ENCODE peak calls at places on chromosome 11, in seven cellular contexts. One of them, this sample, is unnamed.
A peak's percentile ranks its signal among the peaks of the same experiment; 100 is the strongest.

GRCh38 chr11:101618691-101619090 is 34.9 kb upstream of the TRPC6 start:
- DNase-seq in adrenal gland: no peak
- DNase-seq in AG09319: peak; percentile 2
- DNase-seq in uterus: no peak
- DNase-seq in HFFc6: no peak
- DNase-seq in tibial nerve: no peak
- DNase-seq in NB4: no peak
- DNase-seq in this sample: no peak

GRCh38 chr11:17979770-17980371 is 33.0 kb downstream of the SERGEF start:
- DNase-seq in adrenal gland: no peak
- DNase-seq in tibial nerve: peak; percentile 42
- DNase-seq in NB4: peak; percentile 44
- DNase-seq in HFFc6: no peak
- DNase-seq in AG09319: no peak
- DNase-seq in uterus: no peak
- DNase-seq in this sample: no peak

GRCh38 chr11:122803716-122804115 is 34.6 kb upstream of the CRTAM start:
- DNase-seq in NB4: no peak
- DNase-seq in AG09319: no peak
- DNase-seq in tibial nerve: no peak
- DNase-seq in adrenal gland: no peak
- DNase-seq in uterus: no peak
- DNase-seq in HFFc6: no peak
- DNase-seq in this sample: no peak

GRCh38 chr11:11075515-11076171 is 217.8 kb upstream of the ZBED5 start:
- DNase-seq in tibial nerve: no peak
- DNase-seq in AG09319: no peak
- DNase-seq in adrenal gland: no peak
- DNase-seq in NB4: no peak
- DNase-seq in HFFc6: no peak
- DNase-seq in uterus: no peak
- DNase-seq in this sample: no peak

GRCh38 chr11:113949891-113950290 is 25.0 kb upstream of the HTR3A start:
- DNase-seq in AG09319: no peak
- DNase-seq in HFFc6: no peak
- DNase-seq in adrenal gland: no peak
- DNase-seq in tibial nerve: no peak
- DNase-seq in NB4: no peak
- DNase-seq in uterus: no peak
- DNase-seq in this sample: no peak

GRCh38 chr11:88631497-88631896 is 294.0 kb upstream of the CTSC start:
- DNase-seq in uterus: no peak
- DNase-seq in NB4: no peak
- DNase-seq in tibial nerve: no peak
- DNase-seq in adrenal gland: no peak
- DNase-seq in AG09319: no peak
- DNase-seq in HFFc6: no peak
- DNase-seq in this sample: no peak

GRCh38 chr11:13316528-13316961 is 39.0 kb downstream of the BMAL1 start:
- DNase-seq in NB4: no peak
- DNase-seq in adrenal gland: peak; percentile 89
- DNase-seq in AG09319: peak; percentile 39
- DNase-seq in uterus: peak; percentile 36
- DNase-seq in tibial nerve: no peak
- DNase-seq in HFFc6: peak; percentile 60
- DNase-seq in this sample: no peak

GRCh38 chr11:20672575-20672974 is 3.2 kb downstream of the NELL1 start:
- DNase-seq in HFFc6: no peak
- DNase-seq in AG09319: no peak
- DNase-seq in tibial nerve: no peak
- DNase-seq in uterus: no peak
- DNase-seq in adrenal gland: no peak
- DNase-seq in NB4: peak; percentile 2
- DNase-seq in this sample: no peak

GRCh38 chr11:70872950-70873735 is 379.2 kb downstream of the SHANK2 start:
- DNase-seq in NB4: no peak
- DNase-seq in tibial nerve: no peak
- DNase-seq in AG09319: no peak
- DNase-seq in uterus: no peak
- DNase-seq in HFFc6: no peak
- DNase-seq in adrenal gland: no peak
- DNase-seq in this sample: no peak

GRCh38 chr11:85680897-85681296 is 5.1 kb downstream of the CCDC89 start:
- DNase-seq in NB4: no peak
- DNase-seq in uterus: no peak
- DNase-seq in HFFc6: no peak
- DNase-seq in adrenal gland: peak; percentile 89
- DNase-seq in AG09319: no peak
- DNase-seq in tibial nerve: no peak
- DNase-seq in this sample: no peak

GRCh38 chr11:125167954-125168821 is 3.6 kb downstream of the PKNOX2 start:
- DNase-seq in AG09319: peak; percentile 75
- DNase-seq in uterus: no peak
- DNase-seq in HFFc6: peak; percentile 47
- DNase-seq in adrenal gland: no peak
- DNase-seq in NB4: peak; percentile 48
- DNase-seq in tibial nerve: no peak
- DNase-seq in this sample: peak; percentile 89

GRCh38 chr11:88231894-88232482 is 56.7 kb upstream of the RAB38 start:
- DNase-seq in uterus: no peak
- DNase-seq in HFFc6: peak; percentile 47
- DNase-seq in AG09319: peak; percentile 8
- DNase-seq in NB4: peak; percentile 41
- DNase-seq in tibial nerve: peak; percentile 48
- DNase-seq in adrenal gland: peak; percentile 57
- DNase-seq in this sample: peak; percentile 5

GRCh38 chr11:121119444-121119843 is 18.4 kb downstream of the TECTA start:
- DNase-seq in adrenal gland: no peak
- DNase-seq in AG09319: no peak
- DNase-seq in HFFc6: no peak
- DNase-seq in tibial nerve: no peak
- DNase-seq in NB4: peak; percentile 16
- DNase-seq in uterus: no peak
- DNase-seq in this sample: no peak
- TF ChIP-seq CTCF in adrenal gland: no peak
- TF ChIP-seq CTCF in AG09319: no peak
- TF ChIP-seq CTCF in HFFc6: peak; percentile 24
- TF ChIP-seq CTCF in tibial nerve: no peak
- TF ChIP-seq CTCF in NB4: no peak
- TF ChIP-seq CTCF in uterus: no peak
- TF ChIP-seq CTCF in this sample: no peak

GRCh38 chr11:4848908-4849307 is at the start of gene OR51S1:
- DNase-seq in uterus: no peak
- DNase-seq in adrenal gland: no peak
- DNase-seq in HFFc6: no peak
- DNase-seq in NB4: no peak
- DNase-seq in tibial nerve: no peak
- DNase-seq in AG09319: no peak
- DNase-seq in this sample: no peak
- TF ChIP-seq CTCF in uterus: no peak
- TF ChIP-seq CTCF in adrenal gland: no peak
- TF ChIP-seq CTCF in HFFc6: no peak
- TF ChIP-seq CTCF in NB4: no peak
- TF ChIP-seq CTCF in tibial nerve: no peak
- TF ChIP-seq CTCF in AG09319: no peak
- TF ChIP-seq CTCF in this sample: no peak

DNA sequence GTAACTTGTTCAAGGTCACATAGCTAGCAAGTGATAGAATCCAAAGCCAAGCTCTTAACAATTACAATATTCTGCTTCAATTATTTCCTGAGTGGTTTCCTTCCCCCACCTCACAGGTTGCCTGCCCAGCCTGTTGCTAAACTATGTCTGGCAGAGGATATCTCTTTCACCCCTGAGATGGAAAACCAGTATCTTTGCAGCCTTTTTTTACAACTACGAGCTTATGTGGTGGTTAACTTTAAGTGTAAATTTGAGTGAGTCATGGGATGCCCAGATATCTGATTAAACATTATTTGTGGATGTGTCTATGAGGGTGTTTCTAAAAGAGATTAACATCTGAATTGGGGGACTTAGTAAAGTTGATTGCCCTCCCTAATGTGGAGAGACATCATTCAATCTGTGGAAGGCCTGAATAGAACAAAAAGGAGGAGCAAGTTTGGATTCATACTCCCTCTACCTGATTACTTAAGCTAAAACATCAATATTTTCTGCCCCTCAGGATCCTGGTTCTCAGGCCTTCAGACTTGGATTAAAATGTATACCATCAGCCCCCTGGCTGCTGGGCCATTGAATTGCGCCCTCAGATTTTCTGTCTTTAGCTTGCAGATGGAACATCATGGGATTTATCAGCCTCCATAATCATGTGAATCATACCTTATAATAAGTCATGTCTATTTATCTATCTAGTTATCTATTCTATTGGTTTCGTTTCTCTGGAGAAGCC is 911.9 kb downstream of the METTL15 start:
- DNase-seq in NB4: no peak
- DNase-seq in uterus: no peak
- DNase-seq in HFFc6: peak; percentile 34
- DNase-seq in tibial nerve: no peak
- DNase-seq in AG09319: no peak
- DNase-seq in adrenal gland: no peak
- DNase-seq in this sample: no peak
- TF ChIP-seq CTCF in NB4: no peak
- TF ChIP-seq CTCF in uterus: no peak
- TF ChIP-seq CTCF in HFFc6: peak; percentile 77
- TF ChIP-seq CTCF in tibial nerve: no peak
- TF ChIP-seq CTCF in AG09319: peak; percentile 22
- TF ChIP-seq CTCF in adrenal gland: no peak
- TF ChIP-seq CTCF in this sample: peak; percentile 51

GRCh38 chr11:130315354-130315970 is 745 bp upstream of the ZBTB44 start:
- DNase-seq in uterus: peak; percentile 28
- DNase-seq in HFFc6: no peak
- DNase-seq in tibial nerve: peak; percentile 4
- DNase-seq in AG09319: no peak
- DNase-seq in adrenal gland: peak; percentile 54
- DNase-seq in NB4: peak; percentile 22
- DNase-seq in this sample: no peak
- TF ChIP-seq CTCF in uterus: no peak
- TF ChIP-seq CTCF in HFFc6: no peak
- TF ChIP-seq CTCF in tibial nerve: peak; percentile 12
- TF ChIP-seq CTCF in AG09319: no peak
- TF ChIP-seq CTCF in adrenal gland: no peak
- TF ChIP-seq CTCF in NB4: no peak
- TF ChIP-seq CTCF in this sample: no peak

DNA sequence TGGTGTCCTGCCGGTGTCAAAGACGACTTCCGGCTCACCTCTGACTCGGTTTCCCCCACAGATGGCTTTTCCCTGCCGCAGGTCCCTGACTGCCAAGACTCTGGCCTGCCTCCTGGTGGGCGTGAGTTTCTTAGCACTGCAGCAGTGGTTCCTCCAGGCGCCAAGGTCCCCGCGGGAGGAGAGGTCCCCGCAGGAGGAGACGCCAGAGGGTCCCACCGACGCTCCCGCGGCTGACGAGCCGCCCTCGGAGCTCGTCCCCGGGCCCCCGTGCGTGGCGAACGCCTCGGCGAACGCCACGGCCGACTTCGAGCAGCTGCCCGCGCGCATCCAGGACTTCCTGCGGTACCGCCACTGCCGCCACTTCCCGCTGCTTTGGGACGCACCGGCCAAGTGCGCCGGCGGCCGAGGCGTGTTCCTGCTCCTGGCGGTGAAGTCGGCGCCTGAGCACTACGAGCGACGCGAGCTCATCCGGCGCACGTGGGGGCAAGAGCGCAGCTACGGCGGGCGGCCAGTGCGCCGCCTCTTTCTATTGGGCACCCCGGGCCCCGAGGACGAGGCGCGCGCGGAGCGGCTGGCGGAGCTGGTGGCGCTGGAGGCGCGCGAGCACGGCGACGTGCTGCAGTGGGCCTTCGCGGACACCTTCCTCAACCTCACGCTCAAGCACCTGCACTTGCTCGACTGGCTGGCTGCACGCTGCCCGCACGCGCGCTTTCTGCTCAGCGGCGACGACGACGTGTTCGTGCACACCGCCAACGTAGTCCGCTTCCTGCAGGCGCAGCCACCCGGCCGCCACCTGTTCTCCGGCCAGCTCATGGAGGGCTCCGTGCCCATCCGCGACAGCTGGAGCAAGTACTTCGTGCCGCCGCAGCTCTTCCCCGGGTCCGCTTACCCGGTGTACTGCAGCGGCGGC is 5.5 kb downstream of the B3GNT6 start:
- DNase-seq in HFFc6: no peak
- DNase-seq in NB4: no peak
- DNase-seq in adrenal gland: no peak
- DNase-seq in uterus: no peak
- DNase-seq in AG09319: no peak
- DNase-seq in tibial nerve: peak; percentile 38
- DNase-seq in this sample: no peak
- TF ChIP-seq CTCF in HFFc6: peak; percentile 72
- TF ChIP-seq CTCF in NB4: no peak
- TF ChIP-seq CTCF in adrenal gland: peak; percentile 44
- TF ChIP-seq CTCF in uterus: peak; percentile 20
- TF ChIP-seq CTCF in AG09319: peak; percentile 62
- TF ChIP-seq CTCF in tibial nerve: peak; percentile 45
- TF ChIP-seq CTCF in this sample: peak; percentile 73

DNA sequence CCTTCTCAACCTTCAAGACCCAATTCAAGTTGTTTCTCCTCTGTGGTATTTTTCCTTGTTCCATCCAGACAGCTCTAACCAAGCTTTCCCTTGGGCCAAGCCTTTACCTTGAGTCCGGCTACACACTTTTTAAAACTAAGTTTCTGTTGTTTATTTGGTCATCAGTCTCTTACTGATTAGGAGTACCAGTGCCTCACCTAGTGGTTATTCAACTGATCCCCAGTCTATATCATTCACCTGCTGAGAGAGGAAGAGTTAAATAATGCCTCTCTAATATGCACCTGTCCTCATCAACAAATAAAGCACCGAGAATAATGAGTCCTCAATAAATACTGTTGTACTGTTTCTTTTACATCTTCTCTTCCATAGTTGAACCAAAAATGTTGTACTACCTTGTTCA is 160.8 kb downstream of the MSANTD4 start:
- DNase-seq in HFFc6: no peak
- DNase-seq in uterus: no peak
- DNase-seq in tibial nerve: no peak
- DNase-seq in NB4: no peak
- DNase-seq in AG09319: no peak
- DNase-seq in adrenal gland: no peak
- DNase-seq in this sample: no peak
- TF ChIP-seq CTCF in HFFc6: peak; percentile 27
- TF ChIP-seq CTCF in uterus: no peak
- TF ChIP-seq CTCF in tibial nerve: no peak
- TF ChIP-seq CTCF in NB4: no peak
- TF ChIP-seq CTCF in AG09319: no peak
- TF ChIP-seq CTCF in adrenal gland: no peak
- TF ChIP-seq CTCF in this sample: no peak

This sample was measured in AG09309.